ENCODE peak calls at places on chromosome 1, in five cellular contexts. K is H1, I is K562, G is HCT116, Q is GM12878. Y is an unnamed sample.

GRCh38 chr1:233022246-233022645 is 71.8 kb downstream of the NTPCR start:
- DNase-seq in I (no peak), G (no peak), K (no peak), Q (no peak), Y (no peak)

GRCh38 chr1:164644774-164645634 is 86.0 kb downstream of the PBX1 start:
- DNase-seq in K (no peak), I (no peak), Q (no peak), G (peak; percentile 27), Y (no peak)

GRCh38 chr1:158679289-158679688 is 7.2 kb downstream of the SPTA1 start:
- DNase-seq in I (no peak), G (no peak), K (no peak), Q (no peak), Y (no peak)

GRCh38 chr1:41530411-41530810 is 45.9 kb upstream of the EDN2 start:
- DNase-seq in K (no peak), G (no peak), I (no peak), Q (no peak), Y (no peak)

GRCh38 chr1:21263052-21263429 is 27.2 kb downstream of the ECE1 start:
- DNase-seq in I (no peak), Q (no peak), G (no peak), K (no peak), Y (no peak)

GRCh38 chr1:180262628-180263488 is 32.8 kb downstream of the LHX4 start:
- DNase-seq in I (no peak), K (no peak), Q (no peak), G (no peak), Y (no peak)

GRCh38 chr1:230268371-230269170 is 157.6 kb downstream of the PGBD5 start:
- DNase-seq in Q (no peak), G (peak; percentile 6), K (no peak), I (peak; percentile 80), Y (no peak)

GRCh38 chr1:234478481-234479309 is at the start of gene TARBP1:
- DNase-seq in G (peak; percentile 22), Q (no peak), I (peak; percentile 92), K (peak; percentile 27), Y (peak; percentile 68)

GRCh38 chr1:16138772-16139221 is 17.1 kb downstream of the EPHA2 start:
- DNase-seq in K (no peak), Q (no peak), I (no peak), G (no peak), Y (no peak)

GRCh38 chr1:91173379-91173890 is 151.6 kb upstream of the ZNF644 start:
- DNase-seq in I (no peak), K (no peak), G (no peak), Q (no peak), Y (no peak)

GRCh38 chr1:3611170-3612019 is at the start of gene MEGF6:
- DNase-seq in G (peak; percentile 69), I (peak; percentile 81), Q (no peak), K (peak; percentile 84), Y (peak; percentile 97)

GRCh38 chr1:32485554-32486255 is 20.8 kb downstream of the ZBTB8B start:
- DNase-seq in I (no peak), Q (no peak), G (no peak), K (no peak), Y (no peak)

GRCh38 chr1:160539896-160540858 is 17.1 kb upstream of the SLAMF6 start:
- DNase-seq in G (no peak), K (no peak), I (peak; percentile 96), Q (peak; percentile 95), Y (no peak)

GRCh38 chr1:183633676-183634343 is 1.8 kb downstream of the ARPC5 start:
- DNase-seq in I (peak; percentile 60), G (peak; percentile 63), Q (peak; percentile 73), K (no peak), Y (no peak)

GRCh38 chr1:117802546-117803257 is 126.7 kb downstream of the GDAP2 start:
- DNase-seq in G (no peak), K (no peak), Q (no peak), I (no peak), Y (no peak)

GRCh38 chr1:47756411-47756810 is 240.8 kb downstream of the TRABD2B start:
- DNase-seq in Q (no peak), I (no peak), G (no peak), K (no peak), Y (no peak)

GRCh38 chr1:10799726-10800125 is 3.3 kb upstream of the CASZ1 start:
- DNase-seq in G (no peak), K (no peak), Q (no peak), I (no peak), Y (no peak)

GRCh38 chr1:183209533-183210158 is 23.6 kb downstream of the LAMC2 start:
- DNase-seq in G (peak; percentile 51), Q (no peak), K (no peak), I (no peak), Y (no peak)

GRCh38 chr1:217105432-217105831 is 382.2 kb upstream of the ESRRG start:
- DNase-seq in K (no peak), G (no peak), Q (no peak), I (no peak), Y (no peak)

GRCh38 chr1:32351859-32352745 is 10.2 kb downstream of the FAM229A start:
- DNase-seq in I (peak; percentile 64), G (no peak), K (no peak), Q (no peak), Y (peak; percentile 40)

GRCh38 chr1:82337635-82338034 is 536.9 kb downstream of the ADGRL2 start:
- DNase-seq in G (no peak), Q (no peak), K (no peak), I (no peak), Y (no peak)

GRCh38 chr1:182752077-182752826 is 37.3 kb upstream of the NPL start:
- DNase-seq in K (no peak), Q (no peak), G (no peak), I (no peak), Y (peak; percentile 13)

GRCh38 chr1:214075305-214076003 is 87.7 kb downstream of the PROX1 start:
- DNase-seq in G (no peak), I (no peak), Q (no peak), K (no peak), Y (no peak)

GRCh38 chr1:214076004-214076320 is 88.2 kb downstream of the PROX1 start:
- DNase-seq in Q (no peak), I (no peak), G (no peak), K (no peak), Y (no peak)

GRCh38 chr1:214071469-214071868 is 83.7 kb downstream of the PROX1 start:
- DNase-seq in G (no peak), I (no peak), Q (no peak), K (no peak), Y (no peak)

GRCh38 chr1:214074477-214074876 is 86.7 kb downstream of the PROX1 start:
- DNase-seq in K (no peak), I (no peak), Q (no peak), G (no peak), Y (no peak)

GRCh38 chr1:214072758-214073157 is 85.0 kb downstream of the PROX1 start:
- DNase-seq in Q (no peak), G (no peak), K (no peak), I (no peak), Y (no peak)
- TF ChIP-seq ATF3 in Q (no peak), G (no peak), K (no peak), I (no peak), Y (no peak)

DNA sequence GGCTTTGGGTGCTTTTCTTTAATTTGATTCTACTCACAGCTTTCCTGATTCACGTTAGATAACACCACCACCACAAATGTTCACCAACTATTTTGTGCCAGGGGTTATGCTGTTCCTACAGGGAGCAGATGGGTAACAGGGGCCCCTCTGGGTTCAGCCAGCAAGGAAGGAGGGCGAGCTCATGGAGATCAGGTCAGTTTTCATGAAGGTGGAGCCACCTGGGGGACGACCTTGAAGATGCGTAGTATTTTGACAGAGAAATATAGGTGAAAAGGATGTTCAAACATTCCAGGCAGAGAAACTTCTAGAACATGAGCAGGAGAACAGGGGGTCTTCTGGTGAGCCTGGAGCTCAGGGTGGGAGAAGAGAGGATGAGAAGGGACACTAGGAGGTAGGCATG is 28.9 kb downstream of the KIAA0040 start:
- DNase-seq in G (no peak), K (no peak), Q (no peak), I (no peak), Y (no peak)
- TF ChIP-seq ATF3 in G (no peak), K (no peak), Q (no peak), I (no peak), Y (no peak)

GRCh38 chr1:203754455-203754864 is 10.5 kb upstream of the LAX1 start:
- DNase-seq in I (no peak), G (no peak), K (no peak), Q (peak; percentile 68), Y (no peak)
- TF ChIP-seq ATF3 in I (no peak), G (no peak), K (no peak), Q (no peak), Y (no peak)

DNA sequence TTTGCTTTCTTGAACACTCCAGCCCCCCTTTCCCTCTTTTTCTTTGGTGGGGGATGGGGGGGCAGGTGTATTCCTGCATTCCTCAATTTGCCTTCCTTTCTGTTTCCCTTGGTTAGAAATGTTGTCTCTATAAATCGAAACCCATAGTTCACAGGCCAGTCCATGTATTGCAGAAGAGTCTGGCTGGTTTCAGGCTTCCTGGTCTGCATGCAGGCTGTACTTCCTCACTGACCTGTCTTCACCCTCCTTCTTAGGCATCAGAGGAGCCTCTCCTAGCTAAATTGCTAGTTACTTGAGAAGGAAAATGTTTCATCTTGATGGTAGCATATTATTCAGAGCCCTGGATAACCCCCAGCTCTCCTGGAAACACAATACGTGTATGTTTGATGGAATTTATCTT is 140.0 kb downstream of the SPATA46 start:
- DNase-seq in G (no peak), I (no peak), K (no peak), Q (no peak), Y (no peak)
- TF ChIP-seq ATF3 in G (no peak), I (no peak), K (no peak), Q (no peak), Y (no peak)

DNA sequence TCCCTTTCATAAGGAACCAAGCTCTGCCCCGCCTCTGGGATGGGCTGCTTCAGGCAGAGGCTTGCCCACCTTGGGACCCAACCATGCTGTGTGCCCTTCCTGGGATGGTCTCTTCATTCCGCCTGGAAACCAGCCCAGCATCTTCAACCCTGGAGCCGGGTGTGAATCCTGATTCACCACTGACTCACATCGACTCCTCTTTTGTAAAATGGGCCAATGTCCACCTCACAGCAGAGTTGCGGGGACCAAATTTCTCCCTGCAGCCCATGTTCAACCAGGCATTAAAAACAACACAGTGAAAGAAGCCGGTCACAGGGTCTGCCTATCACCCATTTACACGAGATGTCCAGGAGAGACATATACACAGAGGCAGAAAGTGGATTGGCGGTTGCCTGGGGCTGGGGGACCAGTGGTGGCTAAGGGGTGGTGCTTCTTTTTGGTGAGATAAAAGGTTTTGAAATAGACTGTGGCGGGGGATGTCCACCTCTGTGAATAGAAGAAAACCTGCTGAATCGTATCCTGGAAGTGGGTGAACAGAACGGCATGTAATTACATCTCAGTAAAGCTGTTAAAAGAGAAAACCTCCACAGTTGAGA is 6.9 kb upstream of the GPR153 start:
- DNase-seq in K (no peak), G (no peak), I (no peak), Q (no peak), Y (no peak)
- TF ChIP-seq ATF3 in K (no peak), G (no peak), I (no peak), Q (no peak), Y (no peak)

GRCh38 chr1:150235436-150235851 is 468 bp downstream of the ANP32E start:
- DNase-seq in Q (no peak), I (peak; percentile 54), G (no peak), K (no peak), Y (no peak)

GRCh38 chr1:150233359-150234308 is 2.3 kb downstream of the ANP32E start:
- DNase-seq in Q (no peak), K (no peak), G (no peak), I (no peak), Y (no peak)

GRCh38 chr1:150235852-150236613 is at the start of gene ANP32E:
- DNase-seq in G (peak; percentile 99), I (peak; percentile 98), K (peak; percentile 94), Q (peak; percentile 99), Y (peak; percentile 93)

GRCh38 chr1:150234309-150234646 is 1.6 kb downstream of the ANP32E start:
- DNase-seq in G (no peak), I (no peak), Q (no peak), K (no peak), Y (no peak)

GRCh38 chr1:150234647-150235435 is 1.1 kb downstream of the ANP32E start:
- DNase-seq in G (peak; percentile 43), I (peak; percentile 86), K (no peak), Q (peak; percentile 80), Y (peak; percentile 81)
- TF ChIP-seq ATF3 in G (no peak), I (no peak), K (no peak), Q (no peak), Y (no peak)

Y was measured in WTC11.